ENCODE peak calls at places on chromosome 6, in eight cellular contexts. G, T, V, E, U, W, D and H are unnamed samples.

GRCh38 chr6:116229287-116229913 is 24.5 kb downstream of the TSPYL4 start:
- DNase-seq in T (peak; percentile 95), D (peak; percentile 95), U (no peak), G (peak; percentile 97), E (no peak), W (no peak), V (no peak), H (peak; percentile 16)

GRCh38 chr6:111607279-111607678 is 1.6 kb upstream of the TRAF3IP2 start:
- DNase-seq in U (no peak), E (no peak), T (no peak), V (no peak), W (no peak), G (no peak), D (no peak), H (no peak)

GRCh38 chr6:135087403-135087802 is 32.8 kb upstream of the HBS1L start:
- DNase-seq in W (no peak), D (peak; percentile 69), E (no peak), G (no peak), T (no peak), U (no peak), V (no peak), H (no peak)

GRCh38 chr6:137882225-137882961 is 15.3 kb downstream of the TNFAIP3 start:
- DNase-seq in V (no peak), E (no peak), U (no peak), T (no peak), G (no peak), W (no peak), D (no peak), H (no peak)

GRCh38 chr6:22250486-22250885 is 46.4 kb downstream of the PRL start:
- DNase-seq in U (no peak), G (no peak), D (peak; percentile 97), T (peak; percentile 53), V (no peak), W (no peak), E (no peak), H (no peak)

GRCh38 chr6:134706153-134706552 is 243.7 kb downstream of the ALDH8A1 start:
- DNase-seq in D (no peak), G (no peak), T (no peak), V (no peak), W (no peak), E (no peak), U (no peak), H (no peak)

GRCh38 chr6:5493806-5494205 is 232.5 kb downstream of the FARS2 start:
- DNase-seq in U (no peak), V (no peak), E (no peak), T (no peak), D (no peak), W (no peak), G (no peak), H (no peak)

GRCh38 chr6:140752234-140752633 is 1377.8 kb upstream of the CITED2 start:
- DNase-seq in E (no peak), T (no peak), G (no peak), D (no peak), U (no peak), V (no peak), W (no peak), H (no peak)